ENCODE peak calls at places on chromosomes 6 and 20, in four cellular contexts. One of them, this sample, is unnamed.

GRCh38 chr6:34441526-34441925 is 15.7 kb upstream of the RPS10 start:
- DNase-seq in GM23248: no peak
- DNase-seq in neuronal stem cell: no peak
- DNase-seq in HCT116: no peak
- DNase-seq in this sample: no peak

GRCh38 chr20:35008411-35009342 is 53.0 kb downstream of the MYH7B start:
- DNase-seq in GM23248: peak; percentile 65
- DNase-seq in neuronal stem cell: no peak
- DNase-seq in HCT116: no peak
- DNase-seq in this sample: peak; percentile 57

GRCh38 chr20:34037121-34037520 is 43.4 kb downstream of the RALY start:
- DNase-seq in GM23248: peak; percentile 46
- DNase-seq in neuronal stem cell: no peak
- DNase-seq in HCT116: no peak
- DNase-seq in this sample: no peak

GRCh38 chr6:164035912-164036485 is 621.5 kb downstream of the QKI start:
- DNase-seq in GM23248: no peak
- DNase-seq in neuronal stem cell: no peak
- DNase-seq in HCT116: no peak
- DNase-seq in this sample: no peak

GRCh38 chr6:166259296-166259977 is 48.8 kb downstream of the PRR18 start:
- DNase-seq in GM23248: no peak
- DNase-seq in neuronal stem cell: no peak
- DNase-seq in HCT116: no peak
- DNase-seq in this sample: no peak

GRCh38 chr6:70131528-70131927 is 171.4 kb downstream of the COL9A1 start:
- DNase-seq in GM23248: no peak
- DNase-seq in neuronal stem cell: no peak
- DNase-seq in HCT116: no peak
- DNase-seq in this sample: no peak

GRCh38 chr6:159168536-159169192 is 536 bp upstream of the FNDC1 start:
- DNase-seq in GM23248: peak; percentile 23
- DNase-seq in neuronal stem cell: peak; percentile 64
- DNase-seq in HCT116: no peak
- DNase-seq in this sample: peak; percentile 94

GRCh38 chr6:36851632-36852031 is 12.4 kb upstream of the CPNE5 start:
- DNase-seq in GM23248: no peak
- DNase-seq in neuronal stem cell: no peak
- DNase-seq in HCT116: no peak
- DNase-seq in this sample: peak; percentile 61

GRCh38 chr20:25397827-25398226 is 7.2 kb upstream of the ABHD12 start:
- DNase-seq in GM23248: peak; percentile 36
- DNase-seq in neuronal stem cell: no peak
- DNase-seq in HCT116: no peak
- DNase-seq in this sample: no peak

GRCh38 chr6:167211870-167212715 is 54.3 kb upstream of the GPR31 start:
- DNase-seq in GM23248: no peak
- DNase-seq in neuronal stem cell: no peak
- DNase-seq in HCT116: no peak
- DNase-seq in this sample: no peak

GRCh38 chr6:45115696-45116095 is 212.4 kb upstream of the RUNX2 start:
- DNase-seq in GM23248: peak; percentile 57
- DNase-seq in neuronal stem cell: no peak
- DNase-seq in HCT116: no peak
- DNase-seq in this sample: peak; percentile 3

GRCh38 chr6:168226832-168227434 is 92.6 kb downstream of the DACT2 start:
- DNase-seq in GM23248: no peak
- DNase-seq in neuronal stem cell: no peak
- DNase-seq in HCT116: no peak
- DNase-seq in this sample: no peak

GRCh38 chr6:4571011-4571410 is 205.2 kb upstream of the CDYL start:
- DNase-seq in GM23248: no peak
- DNase-seq in neuronal stem cell: no peak
- DNase-seq in HCT116: no peak
- DNase-seq in this sample: no peak

GRCh38 chr6:149699150-149699549 is 18.8 kb downstream of the LATS1 start:
- DNase-seq in GM23248: no peak
- DNase-seq in neuronal stem cell: no peak
- DNase-seq in HCT116: no peak
- DNase-seq in this sample: no peak

GRCh38 chr6:109379706-109380105 is 2.6 kb downstream of the CD164 start:
- DNase-seq in GM23248: peak; percentile 61
- DNase-seq in neuronal stem cell: no peak
- DNase-seq in HCT116: no peak
- DNase-seq in this sample: peak; percentile 88

GRCh38 chr6:44022671-44023352 is 104.4 kb downstream of the MRPL14 start:
- DNase-seq in GM23248: no peak
- DNase-seq in neuronal stem cell: no peak
- DNase-seq in HCT116: no peak
- DNase-seq in this sample: peak; percentile 30

GRCh38 chr6:45415315-45415714 is 37.6 kb upstream of the SUPT3H start:
- DNase-seq in GM23248: no peak
- DNase-seq in neuronal stem cell: no peak
- DNase-seq in HCT116: no peak
- DNase-seq in this sample: peak; percentile 56

GRCh38 chr6:134415194-134415593 is 97.3 kb upstream of the SGK1 start:
- DNase-seq in GM23248: no peak
- DNase-seq in neuronal stem cell: no peak
- DNase-seq in HCT116: no peak
- DNase-seq in this sample: no peak

GRCh38 chr20:46699651-46700359 is 9.6 kb upstream of the SLC2A10 start:
- DNase-seq in GM23248: peak; percentile 71
- DNase-seq in neuronal stem cell: no peak
- DNase-seq in HCT116: no peak
- DNase-seq in this sample: no peak

GRCh38 chr6:134074151-134074712 is 21.8 kb upstream of the SLC2A12 start:
- DNase-seq in GM23248: no peak
- DNase-seq in neuronal stem cell: peak; percentile 85
- DNase-seq in HCT116: no peak
- DNase-seq in this sample: no peak

GRCh38 chr6:109008537-109008950 is 86.1 kb downstream of the SESN1 start:
- DNase-seq in GM23248: peak; percentile 83
- DNase-seq in neuronal stem cell: no peak
- DNase-seq in HCT116: no peak
- DNase-seq in this sample: peak; percentile 69

GRCh38 chr20:56587307-56588108 is 41.6 kb upstream of the TFAP2C start:
- DNase-seq in GM23248: no peak
- DNase-seq in neuronal stem cell: no peak
- DNase-seq in HCT116: no peak
- DNase-seq in this sample: no peak

GRCh38 chr6:75098709-75099108 is 107.1 kb downstream of the COL12A1 start:
- DNase-seq in GM23248: peak; percentile 97
- DNase-seq in neuronal stem cell: no peak
- DNase-seq in HCT116: peak; percentile 47
- DNase-seq in this sample: peak; percentile 83

GRCh38 chr20:46333136-46333991 is 25.1 kb upstream of the CDH22 start:
- DNase-seq in GM23248: no peak
- DNase-seq in neuronal stem cell: no peak
- DNase-seq in HCT116: no peak
- DNase-seq in this sample: peak; percentile 60

GRCh38 chr6:35624341-35625070 is 64.2 kb downstream of the FKBP5 start:
- DNase-seq in GM23248: peak; percentile 40
- DNase-seq in neuronal stem cell: no peak
- DNase-seq in HCT116: no peak
- DNase-seq in this sample: peak; percentile 31

GRCh38 chr20:48273843-48274242 is 488.6 kb upstream of the SULF2 start:
- DNase-seq in GM23248: no peak
- DNase-seq in neuronal stem cell: no peak
- DNase-seq in HCT116: no peak
- DNase-seq in this sample: no peak

GRCh38 chr6:137893726-137894125 is 26.7 kb downstream of the TNFAIP3 start:
- DNase-seq in GM23248: peak; percentile 74
- DNase-seq in neuronal stem cell: no peak
- DNase-seq in HCT116: no peak
- DNase-seq in this sample: no peak

DNA sequence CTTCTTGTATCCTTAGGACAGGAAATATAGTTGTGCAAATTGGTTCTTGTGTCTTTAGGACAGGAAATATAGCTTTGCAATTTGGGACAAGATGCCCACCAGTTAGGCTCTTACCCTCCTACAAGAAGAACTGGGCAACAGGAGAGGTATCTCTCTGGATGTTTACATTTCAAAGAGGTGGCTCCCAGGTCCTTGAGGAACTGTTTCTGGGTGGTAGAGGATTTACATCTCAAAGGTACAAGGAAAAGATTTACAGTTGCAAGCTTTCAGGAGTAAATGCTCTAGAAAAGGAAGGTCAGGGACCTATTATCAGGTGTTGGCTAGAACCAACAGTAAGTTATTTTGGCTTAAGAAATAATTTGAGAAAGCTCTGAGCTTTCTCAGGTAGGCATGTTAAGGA is 19.2 kb downstream of the RNF182 start:
- DNase-seq in GM23248: no peak
- DNase-seq in neuronal stem cell: no peak
- DNase-seq in HCT116: no peak
- DNase-seq in this sample: no peak
- H2AFZ ChIP-seq in GM23248: no peak overlapping the region
- H2AFZ ChIP-seq in neuronal stem cell: no peak overlapping the region
- H2AFZ ChIP-seq in HCT116: no peak overlapping the region
- H2AFZ ChIP-seq in this sample: no peak overlapping the region

GRCh38 chr20:5971203-5971602 is 20.8 kb downstream of the MCM8 start:
- DNase-seq in GM23248: no peak
- DNase-seq in neuronal stem cell: no peak
- DNase-seq in HCT116: no peak
- DNase-seq in this sample: no peak

GRCh38 chr20:5973172-5973571 is 22.7 kb downstream of the MCM8 start:
- DNase-seq in GM23248: peak; percentile 42
- DNase-seq in neuronal stem cell: no peak
- DNase-seq in HCT116: no peak
- DNase-seq in this sample: peak; percentile 51

GRCh38 chr20:5975778-5976177 is 25.3 kb downstream of the MCM8 start:
- DNase-seq in GM23248: no peak
- DNase-seq in neuronal stem cell: no peak
- DNase-seq in HCT116: no peak
- DNase-seq in this sample: no peak

GRCh38 chr20:5974531-5974930 is 24.1 kb downstream of the MCM8 start:
- DNase-seq in GM23248: peak; percentile 17
- DNase-seq in neuronal stem cell: no peak
- DNase-seq in HCT116: no peak
- DNase-seq in this sample: peak; percentile 22

GRCh38 chr20:5973971-5974370 is 23.5 kb downstream of the MCM8 start:
- DNase-seq in GM23248: no peak
- DNase-seq in neuronal stem cell: no peak
- DNase-seq in HCT116: no peak
- DNase-seq in this sample: no peak
- H3K36me3 ChIP-seq in GM23248: no peaks in the 10 kb centered on the region
- H3K36me3 ChIP-seq in neuronal stem cell: peaks cover 28% of the 10 kb centered on the region
- H3K36me3 ChIP-seq in HCT116: peaks cover 11% of the 10 kb centered on the region
- H3K36me3 ChIP-seq in this sample: no peaks in the 10 kb centered on the region

DNA sequence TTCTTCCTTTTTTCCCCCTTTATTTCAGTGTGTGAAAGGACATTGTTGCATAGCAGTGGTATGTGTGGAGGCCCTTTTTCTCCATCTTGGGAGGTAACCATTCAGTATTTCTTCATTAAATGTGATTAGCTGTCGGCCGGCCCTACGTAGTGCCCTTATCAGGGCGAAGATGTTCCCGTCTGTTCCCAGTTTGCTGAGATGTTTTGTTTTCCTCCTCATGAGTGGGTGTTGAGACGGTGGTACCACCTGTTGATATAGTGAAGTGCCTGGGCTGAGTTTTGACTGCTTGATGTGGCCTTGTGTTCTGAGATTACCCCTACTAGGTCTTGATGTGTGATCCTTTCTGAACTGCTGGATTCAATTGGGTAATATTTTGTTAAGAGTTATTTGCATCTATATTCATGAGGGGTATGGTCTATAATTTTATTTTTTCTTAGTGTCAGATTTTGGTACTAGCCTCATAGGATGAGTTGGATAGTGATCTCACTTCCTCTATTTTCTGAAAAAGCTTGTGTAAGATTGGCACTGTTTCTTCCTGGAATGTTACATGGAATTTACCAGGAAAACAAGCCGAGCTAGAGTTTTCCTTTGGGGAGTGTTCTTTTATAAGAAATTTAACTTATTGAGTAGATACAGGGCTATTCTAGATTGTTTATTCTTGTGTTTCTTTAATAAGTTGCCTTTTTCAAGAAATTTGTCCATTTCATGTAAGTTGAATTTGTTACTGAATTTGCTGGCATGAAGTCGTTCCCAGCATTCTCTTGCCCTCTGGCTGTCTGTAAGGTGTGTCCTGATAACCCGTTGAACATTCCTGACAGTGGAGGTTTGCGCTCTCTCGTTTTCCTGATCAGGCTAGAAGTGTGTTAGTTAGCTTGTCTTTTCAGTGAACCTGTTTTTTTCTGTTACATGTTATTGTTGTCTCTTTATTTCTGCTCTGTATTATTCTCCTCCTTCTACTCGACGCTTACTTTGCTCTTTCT is 4.3 kb downstream of the MTG2 start:
- DNase-seq in GM23248: peak; percentile 62
- DNase-seq in neuronal stem cell: no peak
- DNase-seq in HCT116: no peak
- DNase-seq in this sample: peak; percentile 95
- H2AFZ ChIP-seq in GM23248: peak overlapping the region; percentile 68
- H2AFZ ChIP-seq in neuronal stem cell: no peak overlapping the region
- H2AFZ ChIP-seq in HCT116: no peak overlapping the region
- H2AFZ ChIP-seq in this sample: peak overlapping the region; percentile 56

GRCh38 chr20:49642808-49643207 is 70.9 kb downstream of the B4GALT5 start:
- DNase-seq in GM23248: no peak
- DNase-seq in neuronal stem cell: no peak
- DNase-seq in HCT116: no peak
- DNase-seq in this sample: no peak
- H3K36me3 ChIP-seq in GM23248: peaks cover 65% of the 10 kb centered on the region
- H3K36me3 ChIP-seq in neuronal stem cell: peaks cover 19% of the 10 kb centered on the region
- H3K36me3 ChIP-seq in HCT116: peaks cover 79% of the 10 kb centered on the region
- H3K36me3 ChIP-seq in this sample: peaks cover 73% of the 10 kb centered on the region

GRCh38 chr20:45221076-45221475 is at the start of gene SEMG2:
- DNase-seq in GM23248: no peak
- DNase-seq in neuronal stem cell: no peak
- DNase-seq in HCT116: no peak
- DNase-seq in this sample: no peak
- H2AFZ ChIP-seq in GM23248: no peak within 1 kb of the TSS
- H2AFZ ChIP-seq in neuronal stem cell: no peak within 1 kb of the TSS
- H2AFZ ChIP-seq in HCT116: no peak within 1 kb of the TSS
- H2AFZ ChIP-seq in this sample: no peak within 1 kb of the TSS

GRCh38 chr6:110999634-111000270 is 17.9 kb downstream of the RPF2 start:
- DNase-seq in GM23248: peak; percentile 52
- DNase-seq in neuronal stem cell: no peak
- DNase-seq in HCT116: no peak
- DNase-seq in this sample: no peak
- H3K36me3 ChIP-seq in GM23248: peaks cover 20% of the 10 kb centered on the region
- H3K36me3 ChIP-seq in neuronal stem cell: peaks cover 13% of the 10 kb centered on the region
- H3K36me3 ChIP-seq in HCT116: peaks cover 46% of the 10 kb centered on the region
- H3K36me3 ChIP-seq in this sample: peaks cover 59% of the 10 kb centered on the region

GRCh38 chr6:15881150-15881549 is 218.3 kb upstream of the DTNBP1 start:
- DNase-seq in GM23248: no peak
- DNase-seq in neuronal stem cell: no peak
- DNase-seq in HCT116: no peak
- DNase-seq in this sample: no peak
- H2AFZ ChIP-seq in GM23248: no peak overlapping the region
- H2AFZ ChIP-seq in neuronal stem cell: no peak overlapping the region
- H2AFZ ChIP-seq in HCT116: no peak overlapping the region
- H2AFZ ChIP-seq in this sample: no peak overlapping the region

GRCh38 chr6:30341728-30342127 is 3.2 kb upstream of the RPP21 start:
- DNase-seq in GM23248: no peak
- DNase-seq in neuronal stem cell: no peak
- DNase-seq in HCT116: no peak
- DNase-seq in this sample: no peak
- H3K36me3 ChIP-seq in GM23248: peaks cover 20% of the 10 kb centered on the region
- H3K36me3 ChIP-seq in neuronal stem cell: peaks cover 14% of the 10 kb centered on the region
- H3K36me3 ChIP-seq in HCT116: peaks cover 14% of the 10 kb centered on the region
- H3K36me3 ChIP-seq in this sample: peaks cover 31% of the 10 kb centered on the region

GRCh38 chr20:266213-266603 is 8.7 kb downstream of the DEFB132 start:
- DNase-seq in GM23248: no peak
- DNase-seq in neuronal stem cell: no peak
- DNase-seq in HCT116: no peak
- DNase-seq in this sample: no peak
- H2AFZ ChIP-seq in GM23248: peak overlapping the region; percentile 89
- H2AFZ ChIP-seq in neuronal stem cell: peak overlapping the region; percentile 91
- H2AFZ ChIP-seq in HCT116: peak overlapping the region; percentile 83
- H2AFZ ChIP-seq in this sample: peak overlapping the region; percentile 99